ENCODE peak calls at places on chromosomes 12 and 14, in ten cellular contexts. J, U, S, K, L, I, N, P, V and H are unnamed samples.
A peak's percentile ranks its signal among the peaks of the same experiment; 100 is the strongest.

GRCh38 chr12:1559729-1560128 is 34.7 kb downstream of the FBXL14 start:
- DNase-seq in J (no peak), U (no peak), S (peak; percentile 2), K (no peak), L (no peak), I (no peak), N (no peak), P (no peak), V (no peak), H (no peak)

GRCh38 chr14:55127491-55127951 is 1.5 kb upstream of the LGALS3 start:
- DNase-seq in J (no peak), U (no peak), S (no peak), K (no peak), L (no peak), I (no peak), N (no peak), P (no peak), V (no peak), H (peak; percentile 83)

GRCh38 chr12:56596815-56597214 is 33.3 kb downstream of the BAZ2A start:
- DNase-seq in J (no peak), U (no peak), S (no peak), K (no peak), L (no peak), I (no peak), N (no peak), P (no peak), V (no peak), H (no peak)

GRCh38 chr12:94074970-94075695 is 73.2 kb upstream of the PLXNC1 start:
- DNase-seq in J (peak; percentile 65), U (peak; percentile 60), S (peak; percentile 97), K (peak; percentile 74), L (peak; percentile 73), I (no peak), N (peak; percentile 54), P (no peak), V (peak; percentile 8), H (peak; percentile 93)

GRCh38 chr14:64723691-64724577 is 19.7 kb downstream of the PLEKHG3 start:
- DNase-seq in J (no peak), U (no peak), S (no peak), K (no peak), L (no peak), I (peak; percentile 36), N (no peak), P (no peak), V (no peak), H (peak; percentile 46)

GRCh38 chr12:30813741-30814687 is 59.3 kb upstream of the CAPRIN2 start:
- DNase-seq in J (no peak), U (no peak), S (peak; percentile 54), K (no peak), L (no peak), I (no peak), N (no peak), P (no peak), V (no peak), H (peak; percentile 30)

GRCh38 chr12:58815235-58815634 is 105.1 kb downstream of the LRIG3 start:
- DNase-seq in J (no peak), U (no peak), S (no peak), K (no peak), L (no peak), I (no peak), N (no peak), P (no peak), V (no peak), H (no peak)

GRCh38 chr14:89276424-89276975 is 140.5 kb downstream of the FOXN3 start:
- DNase-seq in J (no peak), U (no peak), S (peak; percentile 16), K (no peak), L (no peak), I (no peak), N (no peak), P (no peak), V (no peak), H (peak; percentile 93)

GRCh38 chr14:73339206-73339605 is 101.9 kb downstream of the PAPLN start:
- DNase-seq in J (no peak), U (no peak), S (no peak), K (no peak), L (no peak), I (no peak), N (no peak), P (no peak), V (no peak), H (no peak)

GRCh38 chr12:68290126-68290525 is 36.7 kb upstream of the IL22 start:
- DNase-seq in J (no peak), U (no peak), S (no peak), K (no peak), L (no peak), I (no peak), N (no peak), P (no peak), V (no peak), H (no peak)

GRCh38 chr12:89280833-89281533 is 71.3 kb downstream of the DUSP6 start:
- DNase-seq in J (no peak), U (no peak), S (peak; percentile 30), K (no peak), L (peak; percentile 12), I (no peak), N (no peak), P (no peak), V (no peak), H (no peak)

DNA sequence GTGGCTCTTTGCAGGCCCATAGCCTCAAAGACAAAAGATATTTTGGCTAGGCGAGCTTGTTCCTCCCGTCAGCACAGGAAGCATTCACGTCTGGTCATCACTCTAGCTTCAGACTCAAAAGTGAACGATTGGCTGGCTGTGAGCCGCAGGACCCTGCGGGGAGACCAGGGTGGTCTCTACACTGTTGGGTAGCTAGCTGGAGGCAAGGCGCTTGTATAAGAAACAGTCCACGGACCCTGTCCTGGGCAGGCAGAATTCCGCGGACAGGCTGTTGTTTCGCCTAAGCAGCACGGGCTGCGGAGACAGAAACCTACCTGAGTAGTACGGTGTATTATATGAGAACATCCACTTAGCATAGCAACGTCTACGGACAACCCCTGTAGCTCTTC is 29.6 kb downstream of the WBP11 start:
- DNase-seq in J (peak; percentile 23), U (no peak), S (no peak), K (peak; percentile 41), L (no peak), I (no peak), N (no peak), P (peak; percentile 17), V (peak; percentile 70), H (no peak)
- H3K27ac ChIP-seq in J (peak overlapping the region; percentile 91), U (peak overlapping the region; percentile 73), S (no peak overlapping the region), K (peak overlapping the region; percentile 92), L (peak overlapping the region; percentile 94), I (peak overlapping the region; percentile 80), N (peak overlapping the region; percentile 99), P (peak overlapping the region; percentile 93), V (peak overlapping the region; percentile 81), H (peak overlapping the region; percentile 30)

GRCh38 chr14:77642407-77642806 is 26.0 kb upstream of the SPTLC2 start:
- DNase-seq in J (no peak), U (no peak), S (no peak), K (no peak), L (no peak), I (no peak), N (no peak), P (no peak), V (no peak), H (no peak)

GRCh38 chr14:77645520-77646230 is 29.2 kb upstream of the SPTLC2 start:
- DNase-seq in J (no peak), U (no peak), S (no peak), K (no peak), L (no peak), I (no peak), N (no peak), P (no peak), V (no peak), H (no peak)

GRCh38 chr14:77641534-77642341 is 25.3 kb upstream of the SPTLC2 start:
- DNase-seq in J (peak; percentile 83), U (no peak), S (peak; percentile 89), K (peak; percentile 74), L (peak; percentile 79), I (peak; percentile 64), N (peak; percentile 35), P (peak; percentile 92), V (no peak), H (peak; percentile 71)

GRCh38 chr14:77638738-77639137 is 22.3 kb upstream of the SPTLC2 start:
- DNase-seq in J (no peak), U (no peak), S (peak; percentile 60), K (no peak), L (no peak), I (no peak), N (no peak), P (no peak), V (no peak), H (peak; percentile 96)

DNA sequence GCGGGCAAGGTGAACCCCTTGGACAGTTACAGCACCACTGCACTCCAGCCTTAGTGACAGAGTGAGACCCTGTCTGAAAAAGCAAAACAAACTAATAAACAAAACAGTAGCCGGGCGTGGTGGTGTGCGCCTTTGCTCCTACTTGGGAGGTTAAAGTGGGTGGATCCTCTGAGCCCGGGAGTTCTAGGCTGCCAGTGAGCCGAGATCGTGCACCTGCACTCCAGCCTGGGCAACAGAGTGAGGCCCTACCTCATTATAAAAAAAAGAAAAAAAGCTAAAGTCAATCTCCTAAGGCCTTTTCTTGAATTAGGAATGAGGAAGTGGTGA is 24.7 kb upstream of the SPTLC2 start:
- DNase-seq in J (no peak), U (no peak), S (no peak), K (no peak), L (no peak), I (no peak), N (no peak), P (no peak), V (peak; percentile 12), H (no peak)
- H3K27ac ChIP-seq in J (peak overlapping the region; percentile 41), U (no peak overlapping the region), S (no peak overlapping the region), K (peak overlapping the region; percentile 79), L (peak overlapping the region; percentile 85), I (peak overlapping the region; percentile 39), N (peak overlapping the region; percentile 77), P (peak overlapping the region; percentile 94), V (no peak overlapping the region), H (no peak overlapping the region)

DNA sequence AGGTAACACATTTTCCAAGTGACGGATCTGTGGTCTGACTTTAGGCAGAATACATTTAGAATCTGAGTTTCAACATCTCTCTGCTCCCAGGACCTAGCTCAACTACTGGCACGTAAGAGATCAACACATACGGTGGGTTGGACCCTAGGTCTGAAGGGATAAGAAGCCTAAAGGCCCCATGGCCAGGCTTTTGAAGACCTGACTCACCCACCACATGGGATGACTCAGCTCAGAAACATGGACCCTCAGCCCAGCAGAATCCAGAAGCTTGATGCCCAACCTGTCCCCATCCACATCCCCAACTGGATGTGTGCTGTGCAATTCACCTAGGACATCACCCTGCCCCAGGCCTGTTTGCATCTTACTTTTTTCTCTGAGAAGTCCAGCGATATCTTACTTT is 770.2 kb downstream of the BCL11B start:
- DNase-seq in J (no peak), U (no peak), S (no peak), K (no peak), L (no peak), I (no peak), N (no peak), P (no peak), V (no peak), H (peak; percentile 12)
- H3K27ac ChIP-seq in J (no peak overlapping the region), U (no peak overlapping the region), S (no peak overlapping the region), K (no peak overlapping the region), L (no peak overlapping the region), I (no peak overlapping the region), N (no peak overlapping the region), P (no peak overlapping the region), V (no peak overlapping the region), H (no peak overlapping the region)

DNA sequence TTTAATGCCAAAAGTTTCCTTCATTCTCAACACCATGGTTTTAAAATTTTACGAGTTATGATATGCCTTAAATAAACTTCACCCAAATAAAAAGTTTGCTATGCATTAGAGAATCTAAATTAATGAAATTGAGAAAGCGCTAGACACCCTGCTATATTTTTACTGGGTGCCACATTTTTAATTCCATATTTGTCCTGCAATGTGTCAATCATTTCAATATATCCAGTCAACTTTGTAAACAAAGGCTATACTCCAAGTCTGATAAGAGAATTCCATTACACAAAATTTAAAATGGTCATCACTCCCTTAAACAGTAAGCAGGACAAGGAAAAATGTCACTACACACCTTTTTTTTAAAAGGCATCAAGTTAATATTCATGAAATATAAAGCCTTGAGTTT is 1.9 kb downstream of the PPP1R12A start:
- DNase-seq in J (no peak), U (no peak), S (no peak), K (no peak), L (no peak), I (no peak), N (no peak), P (no peak), V (no peak), H (no peak)
- H3K27ac ChIP-seq in J (peak overlapping the region; percentile 89), U (peak overlapping the region; percentile 95), S (peak overlapping the region; percentile 99), K (peak overlapping the region; percentile 97), L (peak overlapping the region; percentile 98), I (peak overlapping the region; percentile 96), N (peak overlapping the region; percentile 97), P (peak overlapping the region; percentile 99), V (no peak overlapping the region), H (peak overlapping the region; percentile 97)